ENCODE peak calls at places on chromosomes 3 and 15, in nine cellular contexts. F, C, V, J, T, Y, A, E and M are unnamed samples.
A peak's percentile ranks its signal among the peaks of the same experiment; 100 is the strongest.

GRCh38 chr3:139318431-139318816 is 25.4 kb upstream of the MRPS22 start:
- DNase-seq in F (no peak), C (no peak), V (no peak), J (no peak), T (no peak), Y (no peak), A (no peak), E (no peak), M (no peak)

GRCh38 chr3:170746175-170746942 is 123.6 kb downstream of the RPL22L1 start:
- DNase-seq in F (no peak), C (no peak), V (no peak), J (no peak), T (no peak), Y (no peak), A (no peak), E (no peak), M (no peak)

GRCh38 chr15:66765478-66766281 is 63.6 kb downstream of the SMAD6 start:
- DNase-seq in F (no peak), C (no peak), V (peak; percentile 67), J (no peak), T (peak; percentile 91), Y (peak; percentile 93), A (no peak), E (no peak), M (no peak)

GRCh38 chr15:72280751-72281150 is 8.4 kb upstream of the PARP6 start:
- DNase-seq in F (no peak), C (no peak), V (no peak), J (no peak), T (no peak), Y (no peak), A (no peak), E (no peak), M (no peak)

GRCh38 chr3:149832086-149832485 is 19.1 kb downstream of the RNF13 start:
- DNase-seq in F (no peak), C (no peak), V (no peak), J (no peak), T (no peak), Y (no peak), A (no peak), E (no peak), M (no peak)

GRCh38 chr3:32336123-32336518 is 55.5 kb upstream of the CMTM7 start:
- DNase-seq in F (no peak), C (no peak), V (no peak), J (no peak), T (no peak), Y (no peak), A (no peak), E (no peak), M (no peak)

GRCh38 chr3:15102833-15103232 is 3.9 kb upstream of the RBSN start:
- DNase-seq in F (no peak), C (peak; percentile 30), V (no peak), J (no peak), T (no peak), Y (no peak), A (peak; percentile 32), E (no peak), M (no peak)

GRCh38 chr3:139460529-139460928 is 15.8 kb downstream of the RBP2 start:
- DNase-seq in F (no peak), C (no peak), V (no peak), J (no peak), T (no peak), Y (no peak), A (no peak), E (no peak), M (no peak)

GRCh38 chr3:112814256-112814655 is 32.4 kb downstream of the CD200R1L start:
- DNase-seq in F (peak; percentile 11), C (peak; percentile 7), V (no peak), J (no peak), T (no peak), Y (peak; percentile 57), A (peak; percentile 37), E (no peak), M (no peak)

GRCh38 chr15:66894986-66895780 is 170.2 kb upstream of the SMAD3 start:
- DNase-seq in F (no peak), C (no peak), V (no peak), J (no peak), T (no peak), Y (peak; percentile 41), A (no peak), E (no peak), M (peak; percentile 3)

GRCh38 chr3:52314495-52314894 is 1.6 kb upstream of the DNAH1 start:
- DNase-seq in F (no peak), C (no peak), V (no peak), J (no peak), T (no peak), Y (peak; percentile 23), A (no peak), E (no peak), M (no peak)

GRCh38 chr3:43153189-43154083 is 47.6 kb upstream of the POMGNT2 start:
- DNase-seq in F (no peak), C (peak; percentile 37), V (peak; percentile 48), J (no peak), T (peak; percentile 35), Y (peak; percentile 27), A (peak; percentile 58), E (no peak), M (peak; percentile 80)

GRCh38 chr3:33426630-33427341 is 13.4 kb downstream of the UBP1 start:
- DNase-seq in F (no peak), C (no peak), V (peak; percentile 75), J (no peak), T (no peak), Y (no peak), A (no peak), E (no peak), M (no peak)

GRCh38 chr15:100771745-100772144 is 107.9 kb upstream of the ALDH1A3 start:
- DNase-seq in F (no peak), C (no peak), V (no peak), J (no peak), T (no peak), Y (no peak), A (peak; percentile 20), E (no peak), M (peak; percentile 75)

GRCh38 chr3:11165457-11165856 is 11.2 kb downstream of the HRH1 start:
- DNase-seq in F (no peak), C (peak; percentile 26), V (no peak), J (no peak), T (no peak), Y (no peak), A (peak; percentile 32), E (no peak), M (no peak)

GRCh38 chr15:31401282-31401681 is 74.6 kb downstream of the KLF13 start:
- DNase-seq in F (no peak), C (no peak), V (no peak), J (no peak), T (no peak), Y (no peak), A (no peak), E (no peak), M (no peak)

GRCh38 chr3:188721990-188722389 is 449.8 kb upstream of the TPRG1 start:
- DNase-seq in F (no peak), C (no peak), V (no peak), J (no peak), T (no peak), Y (no peak), A (no peak), E (no peak), M (no peak)

GRCh38 chr3:52813810-52814209 is 16.7 kb downstream of the ITIH4 start:
- DNase-seq in F (no peak), C (no peak), V (no peak), J (no peak), T (no peak), Y (no peak), A (no peak), E (no peak), M (no peak)

GRCh38 chr3:155070932-155071387 is 9.2 kb upstream of the MME start:
- DNase-seq in F (no peak), C (no peak), V (no peak), J (no peak), T (no peak), Y (peak; percentile 93), A (no peak), E (no peak), M (no peak)

GRCh38 chr15:55268054-55268695 is 21.4 kb downstream of the RAB27A start:
- DNase-seq in F (no peak), C (no peak), V (no peak), J (no peak), T (no peak), Y (no peak), A (no peak), E (no peak), M (no peak)

GRCh38 chr3:123272547-123272946 is 70.8 kb downstream of the SEC22A start:
- DNase-seq in F (no peak), C (no peak), V (no peak), J (no peak), T (no peak), Y (peak; percentile 64), A (no peak), E (no peak), M (no peak)

GRCh38 chr3:98521897-98522537 is 685 bp downstream of the CLDND1 start:
- DNase-seq in F (peak; percentile 37), C (peak; percentile 57), V (peak; percentile 58), J (peak; percentile 12), T (peak; percentile 53), Y (peak; percentile 71), A (peak; percentile 66), E (peak; percentile 20), M (peak; percentile 64)

GRCh38 chr3:158434412-158435038 is 136.5 kb upstream of the MLF1 start:
- DNase-seq in F (no peak), C (peak; percentile 78), V (peak; percentile 55), J (no peak), T (peak; percentile 63), Y (peak; percentile 72), A (peak; percentile 88), E (peak; percentile 3), M (peak; percentile 86)